ENCODE peak calls at places on chromosomes 11 and 22, in six cellular contexts. One of them, this sample, is unnamed.

GRCh38 chr11:11826260-11826659 is 15.5 kb upstream of the USP47 start:
- DNase-seq in A549: no peak
- DNase-seq in coronary artery: no peak
- DNase-seq in lower lobe of right lung: no peak
- DNase-seq in hepatocyte: no peak
- DNase-seq in fibroblast of villous mesenchyme: no peak
- DNase-seq in this sample: no peak

GRCh38 chr11:30282289-30282631 is 40.6 kb upstream of the ARL14EP start:
- DNase-seq in A549: no peak
- DNase-seq in coronary artery: no peak
- DNase-seq in lower lobe of right lung: no peak
- DNase-seq in hepatocyte: no peak
- DNase-seq in fibroblast of villous mesenchyme: no peak
- DNase-seq in this sample: no peak

GRCh38 chr22:40183029-40183581 is 5.4 kb downstream of the TNRC6B start:
- DNase-seq in A549: no peak
- DNase-seq in coronary artery: no peak
- DNase-seq in lower lobe of right lung: no peak
- DNase-seq in hepatocyte: peak
- DNase-seq in fibroblast of villous mesenchyme: peak
- DNase-seq in this sample: no peak

GRCh38 chr22:24361976-24362646 is 65.3 kb upstream of the ADORA2A start:
- DNase-seq in A549: no peak
- DNase-seq in coronary artery: no peak
- DNase-seq in lower lobe of right lung: no peak
- DNase-seq in hepatocyte: no peak
- DNase-seq in fibroblast of villous mesenchyme: no peak
- DNase-seq in this sample: no peak

GRCh38 chr11:56700919-56701485 is 2.1 kb downstream of the OR9G1 start:
- DNase-seq in A549: no peak
- DNase-seq in coronary artery: no peak
- DNase-seq in lower lobe of right lung: no peak
- DNase-seq in hepatocyte: no peak
- DNase-seq in fibroblast of villous mesenchyme: no peak
- DNase-seq in this sample: no peak

GRCh38 chr11:1054143-1055108 is 17.9 kb upstream of the MUC6 start:
- DNase-seq in A549: peak
- DNase-seq in coronary artery: no peak
- DNase-seq in lower lobe of right lung: peak
- DNase-seq in hepatocyte: no peak
- DNase-seq in fibroblast of villous mesenchyme: peak
- DNase-seq in this sample: no peak

GRCh38 chr11:134278356-134278755 is 2.2 kb downstream of the GLB1L3 start:
- DNase-seq in A549: no peak
- DNase-seq in coronary artery: no peak
- DNase-seq in lower lobe of right lung: no peak
- DNase-seq in hepatocyte: no peak
- DNase-seq in fibroblast of villous mesenchyme: no peak
- DNase-seq in this sample: no peak

GRCh38 chr11:78657968-78658839 is 83.5 kb upstream of the NARS2 start:
- DNase-seq in A549: no peak
- DNase-seq in coronary artery: peak
- DNase-seq in lower lobe of right lung: peak
- DNase-seq in hepatocyte: no peak
- DNase-seq in fibroblast of villous mesenchyme: no peak
- DNase-seq in this sample: no peak

GRCh38 chr11:4044971-4045646 is 49.5 kb upstream of the RRM1 start:
- DNase-seq in A549: no peak
- DNase-seq in coronary artery: no peak
- DNase-seq in lower lobe of right lung: no peak
- DNase-seq in hepatocyte: no peak
- DNase-seq in fibroblast of villous mesenchyme: no peak
- DNase-seq in this sample: no peak

GRCh38 chr11:78050964-78051831 is 12.5 kb upstream of the THRSP start:
- DNase-seq in A549: no peak
- DNase-seq in coronary artery: no peak
- DNase-seq in lower lobe of right lung: no peak
- DNase-seq in hepatocyte: peak
- DNase-seq in fibroblast of villous mesenchyme: peak
- DNase-seq in this sample: no peak

GRCh38 chr11:79054636-79055035 is 386.2 kb downstream of the TENM4 start:
- DNase-seq in A549: no peak
- DNase-seq in coronary artery: no peak
- DNase-seq in lower lobe of right lung: no peak
- DNase-seq in hepatocyte: no peak
- DNase-seq in fibroblast of villous mesenchyme: no peak
- DNase-seq in this sample: no peak

GRCh38 chr11:61814958-61815789 is 1.6 kb downstream of the FADS1 start:
- DNase-seq in A549: peak
- DNase-seq in coronary artery: peak
- DNase-seq in lower lobe of right lung: peak
- DNase-seq in hepatocyte: peak
- DNase-seq in fibroblast of villous mesenchyme: peak
- DNase-seq in this sample: peak

GRCh38 chr11:120652705-120653335 is 141.3 kb downstream of the GRIK4 start:
- DNase-seq in A549: peak
- DNase-seq in coronary artery: no peak
- DNase-seq in lower lobe of right lung: no peak
- DNase-seq in hepatocyte: no peak
- DNase-seq in fibroblast of villous mesenchyme: peak
- DNase-seq in this sample: no peak

GRCh38 chr11:2090172-2091111 is 48.7 kb downstream of the IGF2 start:
- DNase-seq in A549: no peak
- DNase-seq in coronary artery: peak
- DNase-seq in lower lobe of right lung: peak
- DNase-seq in hepatocyte: no peak
- DNase-seq in fibroblast of villous mesenchyme: no peak
- DNase-seq in this sample: no peak

GRCh38 chr11:96306933-96307747 is 35.9 kb downstream of the MAML2 start:
- DNase-seq in A549: peak
- DNase-seq in coronary artery: peak
- DNase-seq in lower lobe of right lung: peak
- DNase-seq in hepatocyte: peak
- DNase-seq in fibroblast of villous mesenchyme: peak
- DNase-seq in this sample: no peak

GRCh38 chr11:71991494-71991893 is 7.2 kb upstream of the IL18BP start:
- DNase-seq in A549: no peak
- DNase-seq in coronary artery: no peak
- DNase-seq in lower lobe of right lung: no peak
- DNase-seq in hepatocyte: no peak
- DNase-seq in fibroblast of villous mesenchyme: no peak
- DNase-seq in this sample: peak

GRCh38 chr11:95592455-95592854 is 197.1 kb downstream of the FAM76B start:
- DNase-seq in A549: no peak
- DNase-seq in coronary artery: no peak
- DNase-seq in lower lobe of right lung: no peak
- DNase-seq in hepatocyte: peak
- DNase-seq in fibroblast of villous mesenchyme: no peak
- DNase-seq in this sample: no peak

GRCh38 chr11:71946144-71946571 is 17.3 kb downstream of the RNF121 start:
- DNase-seq in A549: peak
- DNase-seq in coronary artery: no peak
- DNase-seq in lower lobe of right lung: no peak
- DNase-seq in hepatocyte: no peak
- DNase-seq in fibroblast of villous mesenchyme: peak
- DNase-seq in this sample: no peak

GRCh38 chr11:46363031-46363407 is 15.8 kb downstream of the DGKZ start:
- DNase-seq in A549: peak
- DNase-seq in coronary artery: no peak
- DNase-seq in lower lobe of right lung: peak
- DNase-seq in hepatocyte: no peak
- DNase-seq in fibroblast of villous mesenchyme: peak
- DNase-seq in this sample: no peak

GRCh38 chr11:35337136-35337918 is 82.0 kb downstream of the SLC1A2 start:
- DNase-seq in A549: peak
- DNase-seq in coronary artery: no peak
- DNase-seq in lower lobe of right lung: no peak
- DNase-seq in hepatocyte: peak
- DNase-seq in fibroblast of villous mesenchyme: peak
- DNase-seq in this sample: no peak

GRCh38 chr11:13152736-13153541 is 124.7 kb upstream of the BMAL1 start:
- DNase-seq in A549: peak
- DNase-seq in coronary artery: no peak
- DNase-seq in lower lobe of right lung: no peak
- DNase-seq in hepatocyte: no peak
- DNase-seq in fibroblast of villous mesenchyme: peak
- DNase-seq in this sample: no peak

DNA sequence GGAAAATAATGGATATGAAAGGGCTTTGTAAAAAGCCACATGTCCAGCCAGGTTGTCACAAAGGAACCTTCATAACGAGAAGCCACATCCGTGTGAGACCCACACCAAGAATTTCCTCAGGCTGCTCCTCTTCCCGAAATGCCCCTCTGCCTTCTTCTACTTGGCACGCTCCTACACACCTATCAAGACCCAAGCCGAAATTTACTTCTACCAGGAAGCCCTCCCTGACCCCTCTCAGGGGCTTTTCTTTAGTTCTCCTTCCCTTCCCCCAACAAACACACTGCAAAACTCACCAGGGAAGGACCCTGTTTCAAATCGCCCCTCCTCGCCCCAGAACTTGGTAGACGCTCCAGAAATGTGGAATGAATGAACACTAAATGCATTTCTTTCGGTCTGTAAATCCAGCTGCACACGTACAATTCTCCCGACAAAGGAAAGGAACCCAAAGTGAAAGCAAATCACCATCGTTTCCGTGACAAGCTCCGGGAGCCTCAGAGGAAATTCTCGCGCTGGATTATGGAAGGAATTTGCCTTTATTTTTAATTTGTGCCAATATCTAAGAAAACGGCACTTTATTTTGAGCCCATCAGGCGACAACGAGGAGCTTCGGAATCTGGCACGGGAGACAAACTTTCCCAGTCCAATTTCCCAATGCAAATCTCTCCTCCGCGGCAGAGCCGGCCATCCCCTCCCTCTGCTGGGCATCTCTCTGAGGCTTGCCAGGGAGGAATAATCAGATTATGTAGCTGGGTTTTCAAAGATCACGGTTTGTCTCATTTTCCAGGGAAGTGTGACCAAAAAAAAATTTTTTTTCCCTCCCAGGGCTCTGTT is 13.2 kb upstream of the SHISAL1 start:
- DNase-seq in A549: no peak
- DNase-seq in coronary artery: no peak
- DNase-seq in lower lobe of right lung: no peak
- DNase-seq in hepatocyte: no peak
- DNase-seq in fibroblast of villous mesenchyme: peak
- DNase-seq in this sample: no peak
- TF ChIP-seq CTCF in A549: no peak
- TF ChIP-seq CTCF in coronary artery: no peak
- TF ChIP-seq CTCF in lower lobe of right lung: peak
- TF ChIP-seq CTCF in hepatocyte: peak
- TF ChIP-seq CTCF in fibroblast of villous mesenchyme: peak
- TF ChIP-seq CTCF in this sample: no peak

GRCh38 chr11:130088909-130089668 is 19.4 kb downstream of the APLP2 start:
- DNase-seq in A549: no peak
- DNase-seq in coronary artery: no peak
- DNase-seq in lower lobe of right lung: no peak
- DNase-seq in hepatocyte: no peak
- DNase-seq in fibroblast of villous mesenchyme: no peak
- DNase-seq in this sample: no peak

GRCh38 chr11:130088217-130088616 is 18.5 kb downstream of the APLP2 start:
- DNase-seq in A549: no peak
- DNase-seq in coronary artery: no peak
- DNase-seq in lower lobe of right lung: no peak
- DNase-seq in hepatocyte: no peak
- DNase-seq in fibroblast of villous mesenchyme: no peak
- DNase-seq in this sample: no peak

GRCh38 chr11:130087294-130087926 is 17.7 kb downstream of the APLP2 start:
- DNase-seq in A549: no peak
- DNase-seq in coronary artery: no peak
- DNase-seq in lower lobe of right lung: no peak
- DNase-seq in hepatocyte: no peak
- DNase-seq in fibroblast of villous mesenchyme: no peak
- DNase-seq in this sample: peak

GRCh38 chr11:130086627-130087026 is 16.9 kb downstream of the APLP2 start:
- DNase-seq in A549: no peak
- DNase-seq in coronary artery: no peak
- DNase-seq in lower lobe of right lung: no peak
- DNase-seq in hepatocyte: no peak
- DNase-seq in fibroblast of villous mesenchyme: no peak
- DNase-seq in this sample: no peak

DNA sequence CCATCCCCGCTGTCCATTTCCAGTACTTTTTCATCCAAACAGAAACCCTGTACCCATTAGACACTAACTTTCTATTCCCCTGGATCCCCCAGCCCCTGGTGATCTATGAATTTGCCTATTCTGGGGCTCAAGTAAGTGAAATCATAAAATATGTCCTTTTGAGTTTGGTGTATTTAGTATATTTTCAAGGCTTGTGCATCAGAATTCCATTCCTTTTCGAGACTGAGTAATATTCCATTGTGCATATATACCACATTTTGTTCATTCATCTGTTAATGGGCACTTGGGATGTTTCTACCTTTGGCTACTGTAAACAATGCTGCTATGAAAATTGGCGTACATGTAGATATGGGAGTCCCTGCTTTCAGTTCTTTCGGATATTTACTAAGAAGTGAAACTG is 16.0 kb downstream of the APLP2 start:
- DNase-seq in A549: no peak
- DNase-seq in coronary artery: no peak
- DNase-seq in lower lobe of right lung: no peak
- DNase-seq in hepatocyte: no peak
- DNase-seq in fibroblast of villous mesenchyme: no peak
- DNase-seq in this sample: no peak
- TF ChIP-seq CTCF in A549: no peak
- TF ChIP-seq CTCF in coronary artery: no peak
- TF ChIP-seq CTCF in lower lobe of right lung: no peak
- TF ChIP-seq CTCF in hepatocyte: no peak
- TF ChIP-seq CTCF in fibroblast of villous mesenchyme: no peak
- TF ChIP-seq CTCF in this sample: no peak

GRCh38 chr11:106152824-106153223 is 75.4 kb downstream of the AASDHPPT start:
- DNase-seq in A549: no peak
- DNase-seq in coronary artery: no peak
- DNase-seq in lower lobe of right lung: no peak
- DNase-seq in hepatocyte: no peak
- DNase-seq in fibroblast of villous mesenchyme: peak
- DNase-seq in this sample: no peak

GRCh38 chr11:106152013-106152412 is 74.6 kb downstream of the AASDHPPT start:
- DNase-seq in A549: no peak
- DNase-seq in coronary artery: no peak
- DNase-seq in lower lobe of right lung: no peak
- DNase-seq in hepatocyte: no peak
- DNase-seq in fibroblast of villous mesenchyme: no peak
- DNase-seq in this sample: no peak

GRCh38 chr11:106160494-106160893 is 83.0 kb downstream of the AASDHPPT start:
- DNase-seq in A549: no peak
- DNase-seq in coronary artery: no peak
- DNase-seq in lower lobe of right lung: no peak
- DNase-seq in hepatocyte: no peak
- DNase-seq in fibroblast of villous mesenchyme: peak
- DNase-seq in this sample: no peak

GRCh38 chr11:106159846-106160245 is 82.4 kb downstream of the AASDHPPT start:
- DNase-seq in A549: no peak
- DNase-seq in coronary artery: no peak
- DNase-seq in lower lobe of right lung: no peak
- DNase-seq in hepatocyte: no peak
- DNase-seq in fibroblast of villous mesenchyme: peak
- DNase-seq in this sample: no peak

GRCh38 chr11:106156290-106156937 is 79.0 kb downstream of the AASDHPPT start:
- DNase-seq in A549: peak
- DNase-seq in coronary artery: no peak
- DNase-seq in lower lobe of right lung: no peak
- DNase-seq in hepatocyte: peak
- DNase-seq in fibroblast of villous mesenchyme: peak
- DNase-seq in this sample: peak
- TF ChIP-seq CTCF in A549: peak
- TF ChIP-seq CTCF in coronary artery: peak
- TF ChIP-seq CTCF in lower lobe of right lung: peak
- TF ChIP-seq CTCF in hepatocyte: peak
- TF ChIP-seq CTCF in fibroblast of villous mesenchyme: peak
- TF ChIP-seq CTCF in this sample: peak

GRCh38 chr11:112837162-112837826 is 123.9 kb upstream of the NCAM1 start:
- DNase-seq in A549: peak
- DNase-seq in coronary artery: no peak
- DNase-seq in lower lobe of right lung: no peak
- DNase-seq in hepatocyte: no peak
- DNase-seq in fibroblast of villous mesenchyme: peak
- DNase-seq in this sample: no peak
- TF ChIP-seq CTCF in A549: no peak
- TF ChIP-seq CTCF in coronary artery: no peak
- TF ChIP-seq CTCF in lower lobe of right lung: no peak
- TF ChIP-seq CTCF in hepatocyte: no peak
- TF ChIP-seq CTCF in fibroblast of villous mesenchyme: peak
- TF ChIP-seq CTCF in this sample: no peak

This sample was measured in GM20000.